ENCODE peak calls at places on chromosomes 5 and 9, in nine cellular contexts. R, V, P, E, A, U, X, J and M are unnamed samples.

GRCh38 chr5:133052317-133053175 is 733 bp downstream of the HSPA4 start:
- DNase-seq in U (peak), P (peak), V (peak), J (peak), A (peak), R (peak), X (peak), E (peak), M (peak)

GRCh38 chr9:127525426-127526188 is 74.3 kb downstream of the LRSAM1 start:
- DNase-seq in P (no peak), E (peak), U (no peak), R (no peak), V (no peak), J (no peak), X (no peak), A (peak), M (no peak)

GRCh38 chr9:115254781-115255180 is 136.8 kb upstream of the TNC start:
- DNase-seq in A (peak), J (no peak), V (no peak), X (no peak), U (no peak), P (no peak), R (no peak), E (no peak), M (no peak)

GRCh38 chr5:74934949-74935751 is 69.0 kb upstream of the FAM169A start:
- DNase-seq in J (no peak), X (no peak), V (no peak), R (no peak), P (no peak), E (peak), A (peak), U (no peak), M (peak)

GRCh38 chr9:108789742-108790141 is 66.0 kb downstream of the ACTL7B start:
- DNase-seq in U (no peak), A (no peak), X (no peak), V (no peak), E (no peak), R (no peak), J (no peak), P (no peak), M (no peak)

GRCh38 chr9:130236436-130236985 is 29.0 kb upstream of the HMCN2 start:
- DNase-seq in X (no peak), R (no peak), J (no peak), E (no peak), P (no peak), V (no peak), U (no peak), A (no peak), M (no peak)

GRCh38 chr5:96942911-96943310 is 7.0 kb downstream of the LNPEP start:
- DNase-seq in U (no peak), A (peak), E (no peak), X (no peak), P (no peak), J (no peak), R (no peak), V (no peak), M (no peak)

GRCh38 chr9:85978496-85978895 is 37.5 kb downstream of the NAA35 start:
- DNase-seq in J (no peak), X (no peak), P (no peak), R (no peak), E (no peak), V (no peak), A (peak), U (no peak), M (no peak)

GRCh38 chr9:94909965-94910730 is 183.6 kb downstream of the AOPEP start:
- DNase-seq in V (no peak), X (no peak), R (no peak), E (no peak), J (no peak), A (no peak), U (no peak), P (no peak), M (no peak)

GRCh38 chr9:69433426-69433825 is 108.4 kb downstream of the ENTREP1 start:
- DNase-seq in R (no peak), P (no peak), V (no peak), J (no peak), X (no peak), U (no peak), A (peak), E (no peak), M (no peak)

GRCh38 chr9:106892632-106893031 is 29.7 kb downstream of the ZNF462 start:
- DNase-seq in P (peak), V (peak), J (no peak), X (no peak), A (peak), E (no peak), R (peak), U (peak), M (no peak)

GRCh38 chr9:81032030-81032572 is 657.2 kb downstream of the TLE1 start:
- DNase-seq in U (no peak), P (peak), R (peak), J (no peak), X (no peak), A (peak), E (no peak), V (peak), M (peak)

GRCh38 chr5:176697267-176697928 is 50.1 kb downstream of the TSPAN17 start:
- DNase-seq in R (no peak), V (no peak), J (no peak), A (no peak), P (no peak), E (no peak), U (no peak), X (no peak), M (no peak)
- TF ChIP-seq CTCF in R (no peak), V (no peak), J (no peak), A (no peak), P (no peak), E (no peak), U (no peak), X (no peak), M (no peak)

GRCh38 chr9:33446507-33447403 is 638 bp downstream of the AQP3 start:
- DNase-seq in U (peak), R (peak), A (peak), P (peak), E (peak), V (peak), J (peak), X (peak), M (peak)
- TF ChIP-seq POLR2A in U (no peak), R (no peak), A (no peak), P (no peak), E (no peak), V (no peak), J (no peak), X (no peak), M (no peak)

GRCh38 chr9:96758845-96759673 is 18.8 kb downstream of the ZNF510 start:
- DNase-seq in E (no peak), A (no peak), V (no peak), J (no peak), P (no peak), X (no peak), R (no peak), U (no peak), M (no peak)
- H3K4me3 ChIP-seq in E (no peak), A (no peak), V (no peak), J (no peak), P (no peak), X (no peak), R (no peak), U (no peak), M (no peak)

GRCh38 chr5:141326088-141326854 is 4.0 kb upstream of the PCDHGA1 start:
- DNase-seq in P (peak), X (peak), U (peak), V (no peak), E (peak), R (peak), J (no peak), A (peak), M (peak)
- TF ChIP-seq CTCF in P (peak), X (no peak), U (peak), V (peak), E (peak), R (peak), J (no peak), A (peak), M (no peak)

DNA sequence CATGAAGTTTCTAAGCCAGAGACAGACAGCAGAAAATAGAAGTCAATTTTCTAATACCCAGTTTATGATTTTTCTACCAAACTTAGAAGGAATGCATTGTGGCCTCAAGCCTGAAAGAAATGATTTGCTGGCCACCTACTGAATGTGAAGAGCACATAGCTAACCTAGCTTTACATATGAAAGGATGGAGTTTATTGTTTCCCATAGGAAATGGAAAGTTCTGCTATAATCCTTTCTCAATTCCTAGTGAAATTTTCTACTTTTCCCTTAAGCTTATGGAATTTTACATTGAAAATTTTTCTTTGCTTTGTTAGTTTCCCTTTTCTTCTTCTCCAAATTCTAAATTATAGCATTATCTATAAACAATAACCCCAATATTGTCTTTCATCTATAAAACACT is 110.1 kb downstream of the TMEM167A start:
- DNase-seq in R (no peak), U (no peak), V (no peak), P (no peak), J (no peak), A (no peak), E (no peak), X (no peak), M (no peak)
- TF ChIP-seq POLR2A in R (no peak), U (no peak), V (no peak), P (no peak), J (no peak), A (no peak), E (no peak), X (no peak), M (no peak)